ENCODE peak calls at places on chromosome 18, in eight cellular contexts. E is BJ; I is HL-60; A is AG04449; W is A549; H is CD8-positive, alpha-beta T cell; V is lung; X is mucosa of descending colon. P is an unnamed sample.

GRCh38 chr18:14937271-14937670 is 189.3 kb downstream of the ANKRD30B start:
- DNase-seq in W (no peak), A (no peak), I (no peak), X (no peak), E (no peak), H (no peak), V (no peak), P (no peak)

GRCh38 chr18:55413474-55413873 is 174.5 kb downstream of the TCF4 start:
- DNase-seq in I (no peak), X (no peak), H (no peak), A (no peak), W (no peak), V (no peak), E (no peak), P (no peak)

GRCh38 chr18:47815486-47816270 is 114.8 kb downstream of the SMAD2 start:
- DNase-seq in A (no peak), H (no peak), I (no peak), W (peak), X (no peak), E (no peak), V (no peak), P (no peak)

GRCh38 chr18:46340716-46341115 is 236.5 kb downstream of the HAUS1 start:
- DNase-seq in A (no peak), W (no peak), I (no peak), E (no peak), H (no peak), X (no peak), V (no peak), P (no peak)

GRCh38 chr18:31609886-31610646 is 18.4 kb downstream of the TTR start:
- DNase-seq in H (no peak), I (no peak), V (no peak), A (no peak), E (no peak), W (no peak), X (no peak), P (no peak)

GRCh38 chr18:3998698-3999333 is 456.3 kb downstream of the DLGAP1 start:
- DNase-seq in A (no peak), V (no peak), H (no peak), E (no peak), I (peak), X (peak), W (peak), P (no peak)

GRCh38 chr18:9796933-9797549 is 88.7 kb upstream of the TXNDC2 start:
- DNase-seq in A (no peak), E (no peak), I (no peak), W (no peak), X (no peak), H (no peak), V (no peak), P (no peak)

GRCh38 chr18:10142496-10143160 is 228.8 kb downstream of the VAPA start:
- DNase-seq in E (no peak), H (no peak), X (no peak), V (no peak), I (no peak), W (peak), A (no peak), P (no peak)

GRCh38 chr18:54444309-54444914 is 86.7 kb downstream of the C18orf54 start:
- DNase-seq in X (peak), A (peak), W (peak), E (peak), V (no peak), H (no peak), I (peak), P (peak)

GRCh38 chr18:12990128-12990485 is 1.1 kb upstream of the CEP192 start:
- DNase-seq in V (no peak), W (no peak), X (no peak), H (peak), E (no peak), I (peak), A (no peak), P (no peak)
- H3K4me3 ChIP-seq in V (no peak), W (peak), X (no peak), H (peak), E (no peak), I (peak), A (peak), P (peak)

DNA sequence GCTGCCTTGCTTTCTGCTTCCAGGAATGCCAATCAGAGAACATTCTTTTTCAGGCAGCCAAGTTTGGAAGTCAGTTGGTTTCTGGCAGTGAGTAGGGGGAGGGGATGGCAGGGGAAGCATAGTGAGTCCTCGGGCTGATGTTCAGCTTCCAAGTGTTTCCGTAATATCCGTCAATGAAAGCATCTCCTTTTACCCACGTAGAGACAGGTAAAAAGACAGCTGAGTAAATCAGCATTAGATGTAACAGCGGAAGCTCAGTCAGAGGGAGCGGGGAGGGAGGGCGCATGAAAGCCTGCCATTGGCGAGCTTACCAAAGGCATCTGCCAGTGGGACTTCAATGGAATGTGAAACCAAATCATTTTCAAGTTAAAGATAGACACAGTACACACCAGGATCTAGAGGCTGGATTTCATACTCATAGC is 117.1 kb upstream of the DTNA start:
- DNase-seq in V (peak), E (no peak), X (peak), I (no peak), W (no peak), H (no peak), A (peak), P (peak)
- H3K4me3 ChIP-seq in V (no peak), E (peak), X (no peak), I (no peak), W (no peak), H (no peak), A (peak), P (peak)

GRCh38 chr18:21303913-21304312 is 61.9 kb downstream of the GREB1L start:
- DNase-seq in W (peak), H (no peak), A (no peak), I (no peak), E (no peak), V (no peak), X (no peak), P (no peak)

GRCh38 chr18:21307578-21307977 is 65.5 kb downstream of the GREB1L start:
- DNase-seq in I (no peak), W (no peak), H (no peak), A (no peak), X (no peak), E (no peak), V (no peak), P (no peak)

GRCh38 chr18:21305621-21306020 is 63.6 kb downstream of the GREB1L start:
- DNase-seq in X (no peak), I (no peak), V (no peak), H (no peak), A (no peak), W (no peak), E (no peak), P (no peak)

GRCh38 chr18:21309248-21309647 is 67.2 kb downstream of the GREB1L start:
- DNase-seq in X (no peak), V (no peak), W (no peak), E (no peak), H (no peak), A (no peak), I (no peak), P (no peak)

DNA sequence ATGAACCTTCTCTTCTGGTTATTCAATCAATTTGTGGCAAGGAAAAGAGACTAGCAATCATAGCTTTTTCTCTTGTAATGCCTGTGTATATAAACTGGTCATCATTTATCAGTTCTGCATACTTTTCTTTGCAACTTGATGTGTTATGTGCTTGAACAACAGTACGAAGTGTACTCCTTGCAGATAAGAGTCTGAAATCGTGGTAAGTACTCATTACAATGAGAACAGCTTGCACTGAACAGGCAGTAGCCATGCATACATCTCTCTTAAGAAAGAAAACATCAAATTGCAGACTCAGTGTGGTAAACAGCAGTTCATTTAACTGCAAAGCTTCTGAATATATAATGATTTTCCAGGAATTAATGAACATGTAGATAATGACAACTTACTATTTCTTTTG is 64.3 kb downstream of the GREB1L start:
- DNase-seq in X (no peak), A (no peak), H (no peak), V (no peak), I (no peak), W (no peak), E (no peak), P (no peak)
- H3K4me3 ChIP-seq in X (no peak), A (no peak), H (no peak), V (no peak), I (no peak), W (no peak), E (no peak), P (no peak)

GRCh38 chr18:27276479-27276878 is 91.4 kb upstream of the CHST9 start:
- DNase-seq in H (no peak), A (no peak), X (no peak), E (no peak), W (no peak), V (no peak), I (no peak), P (no peak)
- H3K4me3 ChIP-seq in H (no peak), A (no peak), X (no peak), E (no peak), W (no peak), V (no peak), I (no peak), P (no peak)

GRCh38 chr18:25278415-25278814 is 73.6 kb downstream of the ZNF521 start:
- DNase-seq in X (no peak), A (no peak), E (no peak), W (no peak), H (no peak), I (no peak), V (no peak), P (no peak)
- H3K4me3 ChIP-seq in X (no peak), A (no peak), E (no peak), W (no peak), H (no peak), I (no peak), V (no peak), P (no peak)

GRCh38 chr18:69102959-69103358 is 297.7 kb upstream of the DOK6 start:
- DNase-seq in X (no peak), A (no peak), W (no peak), E (peak), V (no peak), I (no peak), H (no peak), P (peak)
- H3K4me3 ChIP-seq in X (no peak), A (no peak), W (no peak), E (no peak), V (no peak), I (no peak), H (no peak), P (no peak)

GRCh38 chr18:2571200-2572143 is at the start of the genes METTL4 and NDC80:
- DNase-seq in E (peak), A (peak), I (peak), X (peak), V (peak), W (peak), H (peak), P (peak)

GRCh38 chr18:2570772-2571199 is 519 bp downstream of the METTL4 start:
- DNase-seq in H (peak), I (peak), V (peak), E (no peak), X (peak), W (peak), A (peak), P (peak)

GRCh38 chr18:2572892-2573291 is 1.5 kb downstream of the NDC80 start:
- DNase-seq in X (no peak), H (no peak), A (no peak), I (no peak), W (no peak), V (no peak), E (no peak), P (no peak)

GRCh38 chr18:2572144-2572682 is 856 bp downstream of the NDC80 start:
- DNase-seq in X (no peak), W (no peak), V (no peak), I (peak), H (no peak), A (no peak), E (no peak), P (no peak)

DNA sequence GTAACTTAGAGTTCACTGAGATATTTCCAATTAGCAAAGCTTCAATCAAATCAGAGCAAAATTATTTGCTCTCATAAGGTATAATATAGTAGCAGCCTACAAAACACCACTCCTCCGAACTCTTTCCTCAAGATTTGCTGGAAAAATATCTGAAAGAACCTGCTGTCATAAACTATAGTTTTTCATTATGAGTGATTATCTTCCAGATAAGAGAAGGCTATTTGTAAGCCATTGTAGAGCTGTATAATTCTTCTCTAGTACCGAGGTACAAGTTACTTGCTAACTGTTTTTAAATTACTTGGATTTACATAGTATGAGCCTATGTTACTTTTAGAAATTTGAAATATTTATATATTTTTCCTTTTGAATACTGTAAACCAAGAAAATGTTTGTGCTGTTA is 2.1 kb downstream of the NDC80 start:
- DNase-seq in X (no peak), E (no peak), V (no peak), I (no peak), H (no peak), A (no peak), W (no peak), P (no peak)
- H3K4me3 ChIP-seq in X (no peak), E (no peak), V (no peak), I (peak), H (no peak), A (peak), W (peak), P (peak)

DNA sequence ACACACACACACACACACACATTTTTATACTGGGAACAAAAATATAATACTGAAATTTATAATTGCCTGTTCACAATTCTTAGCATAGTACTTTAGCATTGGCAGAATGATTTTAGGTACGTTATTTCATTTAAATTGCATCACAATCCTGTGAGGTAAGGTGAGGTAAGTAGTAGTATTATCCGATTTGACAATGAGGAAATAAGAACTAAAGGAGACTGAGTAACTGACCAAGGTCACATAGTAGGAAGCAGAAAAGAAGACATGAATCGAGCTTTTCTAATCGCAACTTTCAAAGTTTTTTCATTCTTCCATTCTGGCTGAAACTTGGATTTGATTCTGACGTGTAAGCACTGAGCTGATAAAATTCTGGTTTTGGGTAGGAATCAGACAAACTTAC is 351.2 kb downstream of the KIAA1328 start:
- DNase-seq in H (no peak), A (no peak), X (no peak), E (no peak), W (no peak), I (no peak), V (no peak), P (no peak)
- H3K4me3 ChIP-seq in H (no peak), A (no peak), X (no peak), E (no peak), W (no peak), I (no peak), V (no peak), P (no peak)

DNA sequence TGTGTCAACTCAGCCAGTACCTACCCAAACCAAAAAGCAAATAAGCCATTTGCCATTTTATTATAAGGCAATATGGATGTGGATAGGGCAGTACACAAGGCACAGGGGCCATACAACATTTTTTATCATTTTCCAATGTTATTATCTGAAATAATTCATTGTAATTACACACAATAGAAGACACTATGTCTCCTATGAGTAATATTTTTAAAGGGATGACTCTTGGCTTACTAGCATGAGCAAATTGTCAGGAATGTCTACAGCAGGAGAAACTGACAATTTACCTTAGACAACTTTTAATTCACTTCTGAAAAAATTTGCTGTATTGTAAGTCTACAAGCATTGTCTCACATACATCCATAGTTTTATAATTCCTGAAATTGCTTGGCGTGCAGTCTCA is 1193.9 kb upstream of the CELF4 start:
- DNase-seq in W (no peak), V (no peak), H (no peak), A (no peak), E (no peak), X (no peak), I (no peak), P (peak)
- H3K4me3 ChIP-seq in W (no peak), V (no peak), H (no peak), A (no peak), E (no peak), X (no peak), I (no peak), P (no peak)

GRCh38 chr18:79396431-79397287 is 929 bp downstream of the NFATC1 start:
- DNase-seq in X (no peak), A (no peak), I (peak), W (peak), H (peak), V (peak), E (no peak), P (no peak)
- H3K4me3 ChIP-seq in X (no peak), A (peak), I (peak), W (peak), H (peak), V (no peak), E (peak), P (peak)

P was measured in skeletal muscle cell.